ENCODE peak calls at places on chromosome 6, in five cellular contexts. One of them, this sample, is unnamed.
A peak's percentile ranks its signal among the peaks of the same experiment; 100 is the strongest.

GRCh38 chr6:18264338-18265098 is at the start of gene DEK:
- DNase-seq in adrenal gland: peak; percentile 94
- DNase-seq in fibroblast of lung: peak; percentile 83
- DNase-seq in CD8-positive, alpha-beta T cell: peak; percentile 84
- DNase-seq in cardiac muscle cell: peak; percentile 87
- DNase-seq in this sample: peak; percentile 83

GRCh38 chr6:123619156-123619555 is 17.6 kb downstream of the TRDN start:
- DNase-seq in cardiac muscle cell: no peak
- DNase-seq in CD8-positive, alpha-beta T cell: no peak
- DNase-seq in adrenal gland: peak; percentile 59
- DNase-seq in fibroblast of lung: no peak
- DNase-seq in this sample: no peak

GRCh38 chr6:90088009-90088408 is 193.7 kb downstream of the GJA10 start:
- DNase-seq in CD8-positive, alpha-beta T cell: no peak
- DNase-seq in fibroblast of lung: peak; percentile 91
- DNase-seq in adrenal gland: no peak
- DNase-seq in cardiac muscle cell: peak; percentile 71
- DNase-seq in this sample: peak; percentile 85

GRCh38 chr6:132818404-132819359 is 4.3 kb downstream of the RPS12 start:
- DNase-seq in adrenal gland: no peak
- DNase-seq in fibroblast of lung: peak; percentile 34
- DNase-seq in cardiac muscle cell: peak; percentile 30
- DNase-seq in CD8-positive, alpha-beta T cell: no peak
- DNase-seq in this sample: peak; percentile 41

GRCh38 chr6:31070711-31071197 is 41.6 kb downstream of the C6orf15 start:
- DNase-seq in cardiac muscle cell: peak; percentile 88
- DNase-seq in CD8-positive, alpha-beta T cell: no peak
- DNase-seq in adrenal gland: peak; percentile 71
- DNase-seq in fibroblast of lung: peak; percentile 81
- DNase-seq in this sample: peak; percentile 76

GRCh38 chr6:89313006-89313405 is 2.1 kb downstream of the GABRR2 start:
- DNase-seq in CD8-positive, alpha-beta T cell: no peak
- DNase-seq in cardiac muscle cell: peak; percentile 83
- DNase-seq in adrenal gland: peak; percentile 72
- DNase-seq in fibroblast of lung: peak; percentile 91
- DNase-seq in this sample: peak; percentile 83

GRCh38 chr6:158655569-158656450 is 6.0 kb downstream of the SYTL3 start:
- DNase-seq in adrenal gland: peak; percentile 51
- DNase-seq in fibroblast of lung: no peak
- DNase-seq in CD8-positive, alpha-beta T cell: peak; percentile 4
- DNase-seq in cardiac muscle cell: peak; percentile 18
- DNase-seq in this sample: no peak

GRCh38 chr6:138309695-138310094 is 68.0 kb upstream of the SMIM28 start:
- DNase-seq in CD8-positive, alpha-beta T cell: no peak
- DNase-seq in adrenal gland: no peak
- DNase-seq in cardiac muscle cell: no peak
- DNase-seq in fibroblast of lung: no peak
- DNase-seq in this sample: no peak

GRCh38 chr6:106885659-106886058 is 88.9 kb downstream of the CD24 start:
- DNase-seq in CD8-positive, alpha-beta T cell: no peak
- DNase-seq in adrenal gland: no peak
- DNase-seq in cardiac muscle cell: no peak
- DNase-seq in fibroblast of lung: no peak
- DNase-seq in this sample: no peak

GRCh38 chr6:146041282-146041681 is 12.4 kb downstream of the GRM1 start:
- DNase-seq in fibroblast of lung: no peak
- DNase-seq in CD8-positive, alpha-beta T cell: no peak
- DNase-seq in adrenal gland: no peak
- DNase-seq in cardiac muscle cell: peak; percentile 40
- DNase-seq in this sample: peak; percentile 0

GRCh38 chr6:98686008-98686601 is 148.3 kb upstream of the POU3F2 start:
- DNase-seq in cardiac muscle cell: no peak
- DNase-seq in CD8-positive, alpha-beta T cell: no peak
- DNase-seq in adrenal gland: no peak
- DNase-seq in fibroblast of lung: no peak
- DNase-seq in this sample: no peak

GRCh38 chr6:143468026-143468425 is 17.4 kb downstream of the PEX3 start:
- DNase-seq in adrenal gland: no peak
- DNase-seq in CD8-positive, alpha-beta T cell: no peak
- DNase-seq in cardiac muscle cell: no peak
- DNase-seq in fibroblast of lung: no peak
- DNase-seq in this sample: no peak

GRCh38 chr6:4008324-4009047 is 70.5 kb downstream of the FAM217A start:
- DNase-seq in cardiac muscle cell: peak; percentile 90
- DNase-seq in fibroblast of lung: peak; percentile 94
- DNase-seq in CD8-positive, alpha-beta T cell: no peak
- DNase-seq in adrenal gland: no peak
- DNase-seq in this sample: peak; percentile 98

GRCh38 chr6:131212928-131213327 is 77.7 kb downstream of the AKAP7 start:
- DNase-seq in CD8-positive, alpha-beta T cell: no peak
- DNase-seq in adrenal gland: no peak
- DNase-seq in cardiac muscle cell: peak; percentile 27
- DNase-seq in fibroblast of lung: no peak
- DNase-seq in this sample: no peak

GRCh38 chr6:151036869-151037680 is 171.6 kb downstream of the MTHFD1L start:
- DNase-seq in CD8-positive, alpha-beta T cell: no peak
- DNase-seq in adrenal gland: peak; percentile 46
- DNase-seq in fibroblast of lung: no peak
- DNase-seq in cardiac muscle cell: no peak
- DNase-seq in this sample: no peak

GRCh38 chr6:99151634-99152344 is 197.7 kb downstream of the FAXC start:
- DNase-seq in cardiac muscle cell: peak; percentile 11
- DNase-seq in fibroblast of lung: no peak
- DNase-seq in adrenal gland: peak; percentile 51
- DNase-seq in CD8-positive, alpha-beta T cell: peak; percentile 5
- DNase-seq in this sample: peak; percentile 4

GRCh38 chr6:41741625-41742490 is 5.3 kb downstream of the PGC start:
- DNase-seq in adrenal gland: no peak
- DNase-seq in CD8-positive, alpha-beta T cell: no peak
- DNase-seq in fibroblast of lung: no peak
- DNase-seq in cardiac muscle cell: no peak
- DNase-seq in this sample: no peak

GRCh38 chr6:111072801-111073360 is 14.4 kb upstream of the SLC16A10 start:
- DNase-seq in CD8-positive, alpha-beta T cell: no peak
- DNase-seq in fibroblast of lung: no peak
- DNase-seq in cardiac muscle cell: no peak
- DNase-seq in adrenal gland: no peak
- DNase-seq in this sample: no peak

GRCh38 chr6:98827295-98828159 is 6.8 kb upstream of the POU3F2 start:
- DNase-seq in cardiac muscle cell: no peak
- DNase-seq in CD8-positive, alpha-beta T cell: no peak
- DNase-seq in adrenal gland: no peak
- DNase-seq in fibroblast of lung: no peak
- DNase-seq in this sample: no peak

GRCh38 chr6:157274116-157274470 is 49.2 kb downstream of the TMEM242 start:
- DNase-seq in adrenal gland: no peak
- DNase-seq in cardiac muscle cell: no peak
- DNase-seq in fibroblast of lung: peak; percentile 23
- DNase-seq in CD8-positive, alpha-beta T cell: no peak
- DNase-seq in this sample: peak; percentile 9

GRCh38 chr6:90479603-90479926 is 107.3 kb downstream of the MAP3K7 start:
- DNase-seq in adrenal gland: no peak
- DNase-seq in CD8-positive, alpha-beta T cell: no peak
- DNase-seq in fibroblast of lung: no peak
- DNase-seq in cardiac muscle cell: no peak
- DNase-seq in this sample: no peak

GRCh38 chr6:44301106-44301505 is 12.0 kb downstream of the AARS2 start:
- DNase-seq in CD8-positive, alpha-beta T cell: no peak
- DNase-seq in cardiac muscle cell: no peak
- DNase-seq in fibroblast of lung: no peak
- DNase-seq in adrenal gland: no peak
- DNase-seq in this sample: no peak

GRCh38 chr6:42452171-42453026 is 673 bp upstream of the TRERF1 start:
- DNase-seq in CD8-positive, alpha-beta T cell: peak; percentile 43
- DNase-seq in adrenal gland: peak; percentile 82
- DNase-seq in cardiac muscle cell: peak; percentile 84
- DNase-seq in fibroblast of lung: peak; percentile 91
- DNase-seq in this sample: peak; percentile 87

GRCh38 chr6:90212274-90212673 is 84.4 kb downstream of the BACH2 start:
- DNase-seq in cardiac muscle cell: no peak
- DNase-seq in CD8-positive, alpha-beta T cell: peak; percentile 32
- DNase-seq in fibroblast of lung: no peak
- DNase-seq in adrenal gland: no peak
- DNase-seq in this sample: no peak

GRCh38 chr6:31908791-31909190 is 6.9 kb upstream of the ZBTB12 start:
- DNase-seq in cardiac muscle cell: peak; percentile 59
- DNase-seq in CD8-positive, alpha-beta T cell: no peak
- DNase-seq in fibroblast of lung: peak; percentile 45
- DNase-seq in adrenal gland: no peak
- DNase-seq in this sample: peak; percentile 63

GRCh38 chr6:43990627-43991619 is 136.3 kb downstream of the MRPL14 start:
- DNase-seq in CD8-positive, alpha-beta T cell: no peak
- DNase-seq in fibroblast of lung: peak; percentile 97
- DNase-seq in adrenal gland: no peak
- DNase-seq in cardiac muscle cell: peak; percentile 97
- DNase-seq in this sample: peak; percentile 97

GRCh38 chr6:76703786-76704185 is 631.3 kb upstream of the IMPG1 start:
- DNase-seq in CD8-positive, alpha-beta T cell: no peak
- DNase-seq in fibroblast of lung: no peak
- DNase-seq in cardiac muscle cell: no peak
- DNase-seq in adrenal gland: no peak
- DNase-seq in this sample: no peak

GRCh38 chr6:67496191-67496590 is 1138.9 kb upstream of the ADGRB3 start:
- DNase-seq in adrenal gland: no peak
- DNase-seq in CD8-positive, alpha-beta T cell: no peak
- DNase-seq in cardiac muscle cell: no peak
- DNase-seq in fibroblast of lung: no peak
- DNase-seq in this sample: no peak

GRCh38 chr6:152598858-152599537 is 38.2 kb downstream of the SYNE1 start:
- DNase-seq in cardiac muscle cell: peak; percentile 36
- DNase-seq in adrenal gland: peak; percentile 64
- DNase-seq in fibroblast of lung: no peak
- DNase-seq in CD8-positive, alpha-beta T cell: no peak
- DNase-seq in this sample: peak; percentile 38

GRCh38 chr6:7903673-7904072 is 6.9 kb downstream of the TXNDC5 start:
- DNase-seq in fibroblast of lung: no peak
- DNase-seq in adrenal gland: no peak
- DNase-seq in cardiac muscle cell: no peak
- DNase-seq in CD8-positive, alpha-beta T cell: no peak
- DNase-seq in this sample: no peak

GRCh38 chr6:3337521-3338350 is 79.0 kb downstream of the PSMG4 start:
- DNase-seq in CD8-positive, alpha-beta T cell: no peak
- DNase-seq in cardiac muscle cell: peak; percentile 40
- DNase-seq in adrenal gland: peak; percentile 63
- DNase-seq in fibroblast of lung: peak; percentile 28
- DNase-seq in this sample: peak; percentile 16

GRCh38 chr6:24009319-24009718 is 116.7 kb upstream of the NRSN1 start:
- DNase-seq in fibroblast of lung: no peak
- DNase-seq in CD8-positive, alpha-beta T cell: no peak
- DNase-seq in adrenal gland: no peak
- DNase-seq in cardiac muscle cell: no peak
- DNase-seq in this sample: no peak

GRCh38 chr6:56756219-56756789 is 113.6 kb upstream of the DST start:
- DNase-seq in CD8-positive, alpha-beta T cell: no peak
- DNase-seq in fibroblast of lung: no peak
- DNase-seq in adrenal gland: no peak
- DNase-seq in cardiac muscle cell: no peak
- DNase-seq in this sample: no peak

DNA sequence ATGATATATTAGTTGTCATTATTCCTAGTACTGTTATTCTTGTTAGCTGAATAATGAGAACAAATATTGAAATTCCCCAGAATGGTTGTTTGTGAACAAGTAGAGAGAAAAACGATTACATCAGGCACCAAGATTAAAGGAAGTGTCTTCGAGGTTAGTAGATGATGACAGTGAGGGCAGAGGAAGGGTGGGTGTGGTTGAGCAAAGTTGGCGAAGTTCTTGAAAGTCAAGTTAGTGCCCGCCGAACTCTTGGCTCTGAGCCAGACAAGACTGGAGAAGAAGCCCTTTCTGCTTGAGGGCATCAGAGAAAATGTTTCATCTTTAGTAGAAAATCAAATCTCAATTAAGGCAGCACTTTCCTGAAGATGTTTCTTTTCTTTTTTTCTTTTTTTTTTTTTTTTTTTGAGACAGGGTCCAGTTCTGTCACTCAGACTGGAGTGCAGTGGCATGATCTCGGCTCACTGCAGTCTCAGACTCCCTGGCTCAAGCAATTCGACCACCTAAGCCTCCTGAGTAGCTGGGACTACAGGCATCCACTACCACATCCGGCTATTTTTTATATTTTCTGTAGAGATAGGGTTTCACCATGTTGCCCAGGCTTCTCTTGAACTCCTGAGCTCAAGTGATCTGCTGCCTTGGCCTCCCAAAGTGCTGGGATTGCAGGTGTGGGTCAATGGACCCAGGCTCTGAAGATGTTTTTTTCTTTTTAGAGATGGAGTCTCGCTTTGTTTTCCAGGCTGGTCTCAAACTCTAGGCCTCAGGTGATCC is 77.1 kb downstream of the SGK1 start:
- DNase-seq in fibroblast of lung: no peak
- DNase-seq in cardiac muscle cell: no peak
- DNase-seq in adrenal gland: peak; percentile 73
- DNase-seq in CD8-positive, alpha-beta T cell: peak; percentile 90
- DNase-seq in this sample: no peak
- TF ChIP-seq CTCF in fibroblast of lung: no peak
- TF ChIP-seq CTCF in cardiac muscle cell: no peak
- TF ChIP-seq CTCF in adrenal gland: no peak
- TF ChIP-seq CTCF in CD8-positive, alpha-beta T cell: no peak
- TF ChIP-seq CTCF in this sample: no peak

GRCh38 chr6:75349262-75349984 is 64.8 kb upstream of the TMEM30A start:
- DNase-seq in fibroblast of lung: peak; percentile 22
- DNase-seq in CD8-positive, alpha-beta T cell: no peak
- DNase-seq in cardiac muscle cell: peak; percentile 59
- DNase-seq in adrenal gland: no peak
- DNase-seq in this sample: peak; percentile 6
- TF ChIP-seq CTCF in fibroblast of lung: peak; percentile 16
- TF ChIP-seq CTCF in CD8-positive, alpha-beta T cell: no peak
- TF ChIP-seq CTCF in cardiac muscle cell: peak; percentile 13
- TF ChIP-seq CTCF in adrenal gland: no peak
- TF ChIP-seq CTCF in this sample: peak; percentile 12

GRCh38 chr6:54026652-54027400 is 84.4 kb upstream of the MLIP start:
- DNase-seq in CD8-positive, alpha-beta T cell: no peak
- DNase-seq in cardiac muscle cell: no peak
- DNase-seq in fibroblast of lung: no peak
- DNase-seq in adrenal gland: no peak
- DNase-seq in this sample: no peak

GRCh38 chr6:54029187-54029586 is 82.1 kb upstream of the MLIP start:
- DNase-seq in cardiac muscle cell: no peak
- DNase-seq in fibroblast of lung: no peak
- DNase-seq in CD8-positive, alpha-beta T cell: no peak
- DNase-seq in adrenal gland: no peak
- DNase-seq in this sample: no peak

DNA sequence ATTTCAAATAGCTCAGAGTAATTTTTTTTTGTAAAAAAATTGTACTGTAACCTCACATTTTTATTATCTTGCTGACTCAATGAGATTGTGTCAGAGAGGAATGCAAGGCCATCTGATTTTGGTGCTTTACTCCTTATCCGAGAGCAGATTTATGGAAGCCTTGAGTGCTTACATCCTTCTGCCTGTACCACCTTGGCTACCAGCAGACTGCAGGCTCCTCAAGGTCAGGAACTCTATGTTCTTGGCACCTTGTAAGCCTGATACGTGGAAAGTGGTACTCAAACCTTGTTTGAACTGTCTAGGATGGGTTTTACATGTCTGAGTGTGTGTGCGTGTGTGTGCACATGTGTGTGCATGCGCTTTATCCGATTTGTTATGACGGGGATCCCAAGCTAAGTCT is 80.0 kb upstream of the MLIP start:
- DNase-seq in fibroblast of lung: no peak
- DNase-seq in CD8-positive, alpha-beta T cell: no peak
- DNase-seq in cardiac muscle cell: no peak
- DNase-seq in adrenal gland: peak; percentile 83
- DNase-seq in this sample: peak; percentile 11
- TF ChIP-seq CTCF in fibroblast of lung: no peak
- TF ChIP-seq CTCF in CD8-positive, alpha-beta T cell: no peak
- TF ChIP-seq CTCF in cardiac muscle cell: no peak
- TF ChIP-seq CTCF in adrenal gland: no peak
- TF ChIP-seq CTCF in this sample: no peak

GRCh38 chr6:166848979-166849756 is 107.2 kb downstream of the RNASET2 start:
- DNase-seq in fibroblast of lung: no peak
- DNase-seq in CD8-positive, alpha-beta T cell: no peak
- DNase-seq in adrenal gland: peak; percentile 30
- DNase-seq in cardiac muscle cell: no peak
- DNase-seq in this sample: no peak
- TF ChIP-seq CTCF in fibroblast of lung: no peak
- TF ChIP-seq CTCF in CD8-positive, alpha-beta T cell: no peak
- TF ChIP-seq CTCF in adrenal gland: no peak
- TF ChIP-seq CTCF in cardiac muscle cell: no peak
- TF ChIP-seq CTCF in this sample: no peak